ENCODE peak calls at places on chromosomes 2 and 18, in four cellular contexts. One of them, this sample, is unnamed.

GRCh38 chr18:21897811-21898210 is 157.2 kb downstream of the MIB1 start:
- DNase-seq in naive thymus-derived CD8-positive, alpha-beta T cell: peak
- DNase-seq in activated T-helper 9 cell treated with anti-CD3 and anti-CD28 coated beads, Interleukin-2, amount 50 U/mL, for 16 hours: no peak
- DNase-seq in fibroblast of pulmonary artery: peak
- DNase-seq in this sample: no peak

GRCh38 chr2:105822186-105822585 is 77.5 kb downstream of the NCK2 start:
- DNase-seq in naive thymus-derived CD8-positive, alpha-beta T cell: no peak
- DNase-seq in activated T-helper 9 cell treated with anti-CD3 and anti-CD28 coated beads, Interleukin-2, amount 50 U/mL, for 16 hours: no peak
- DNase-seq in fibroblast of pulmonary artery: no peak
- DNase-seq in this sample: peak

GRCh38 chr2:162478721-162479129 is 134.8 kb downstream of the GCA start:
- DNase-seq in naive thymus-derived CD8-positive, alpha-beta T cell: no peak
- DNase-seq in activated T-helper 9 cell treated with anti-CD3 and anti-CD28 coated beads, Interleukin-2, amount 50 U/mL, for 16 hours: no peak
- DNase-seq in fibroblast of pulmonary artery: no peak
- DNase-seq in this sample: no peak

GRCh38 chr2:169131587-169132512 is 62.5 kb downstream of the DHRS9 start:
- DNase-seq in naive thymus-derived CD8-positive, alpha-beta T cell: peak
- DNase-seq in activated T-helper 9 cell treated with anti-CD3 and anti-CD28 coated beads, Interleukin-2, amount 50 U/mL, for 16 hours: no peak
- DNase-seq in fibroblast of pulmonary artery: peak
- DNase-seq in this sample: peak

GRCh38 chr2:2331905-2332280 is 818 bp upstream of the MYT1L start:
- DNase-seq in naive thymus-derived CD8-positive, alpha-beta T cell: no peak
- DNase-seq in activated T-helper 9 cell treated with anti-CD3 and anti-CD28 coated beads, Interleukin-2, amount 50 U/mL, for 16 hours: no peak
- DNase-seq in fibroblast of pulmonary artery: no peak
- DNase-seq in this sample: no peak

GRCh38 chr2:224457408-224458096 is 55.6 kb upstream of the FAM124B start:
- DNase-seq in naive thymus-derived CD8-positive, alpha-beta T cell: no peak
- DNase-seq in activated T-helper 9 cell treated with anti-CD3 and anti-CD28 coated beads, Interleukin-2, amount 50 U/mL, for 16 hours: no peak
- DNase-seq in fibroblast of pulmonary artery: no peak
- DNase-seq in this sample: no peak

GRCh38 chr2:65273344-65273743 is 45.7 kb downstream of the ACTR2 start:
- DNase-seq in naive thymus-derived CD8-positive, alpha-beta T cell: no peak
- DNase-seq in activated T-helper 9 cell treated with anti-CD3 and anti-CD28 coated beads, Interleukin-2, amount 50 U/mL, for 16 hours: no peak
- DNase-seq in fibroblast of pulmonary artery: no peak
- DNase-seq in this sample: no peak

GRCh38 chr2:41966431-41966893 is 81.4 kb upstream of the PKDCC start:
- DNase-seq in naive thymus-derived CD8-positive, alpha-beta T cell: no peak
- DNase-seq in activated T-helper 9 cell treated with anti-CD3 and anti-CD28 coated beads, Interleukin-2, amount 50 U/mL, for 16 hours: no peak
- DNase-seq in fibroblast of pulmonary artery: peak
- DNase-seq in this sample: no peak

GRCh38 chr2:241417626-241418025 is 61.5 kb downstream of the FARP2 start:
- DNase-seq in naive thymus-derived CD8-positive, alpha-beta T cell: no peak
- DNase-seq in activated T-helper 9 cell treated with anti-CD3 and anti-CD28 coated beads, Interleukin-2, amount 50 U/mL, for 16 hours: no peak
- DNase-seq in fibroblast of pulmonary artery: no peak
- DNase-seq in this sample: no peak

GRCh38 chr2:151051584-151052220 is 210.0 kb downstream of the RBM43 start:
- DNase-seq in naive thymus-derived CD8-positive, alpha-beta T cell: peak
- DNase-seq in activated T-helper 9 cell treated with anti-CD3 and anti-CD28 coated beads, Interleukin-2, amount 50 U/mL, for 16 hours: no peak
- DNase-seq in fibroblast of pulmonary artery: peak
- DNase-seq in this sample: peak

GRCh38 chr2:179275280-179276013 is 10.8 kb upstream of the SESTD1 start:
- DNase-seq in naive thymus-derived CD8-positive, alpha-beta T cell: no peak
- DNase-seq in activated T-helper 9 cell treated with anti-CD3 and anti-CD28 coated beads, Interleukin-2, amount 50 U/mL, for 16 hours: no peak
- DNase-seq in fibroblast of pulmonary artery: no peak
- DNase-seq in this sample: no peak

GRCh38 chr2:9102861-9103662 is 99.6 kb upstream of the MBOAT2 start:
- DNase-seq in naive thymus-derived CD8-positive, alpha-beta T cell: no peak
- DNase-seq in activated T-helper 9 cell treated with anti-CD3 and anti-CD28 coated beads, Interleukin-2, amount 50 U/mL, for 16 hours: no peak
- DNase-seq in fibroblast of pulmonary artery: no peak
- DNase-seq in this sample: no peak

GRCh38 chr2:210000464-210001324 is 1.7 kb upstream of the RPE start:
- DNase-seq in naive thymus-derived CD8-positive, alpha-beta T cell: no peak
- DNase-seq in activated T-helper 9 cell treated with anti-CD3 and anti-CD28 coated beads, Interleukin-2, amount 50 U/mL, for 16 hours: no peak
- DNase-seq in fibroblast of pulmonary artery: no peak
- DNase-seq in this sample: no peak

GRCh38 chr2:216163518-216163917 is 54.4 kb downstream of the XRCC5 start:
- DNase-seq in naive thymus-derived CD8-positive, alpha-beta T cell: no peak
- DNase-seq in activated T-helper 9 cell treated with anti-CD3 and anti-CD28 coated beads, Interleukin-2, amount 50 U/mL, for 16 hours: no peak
- DNase-seq in fibroblast of pulmonary artery: no peak
- DNase-seq in this sample: no peak

This sample was measured in B cell.